ENCODE peak calls at places on chromosomes 1 and 21, in five cellular contexts. Z is brain microvascular endothelial cell; C is SHP77; B is stimulated activated CD4-positive, alpha-beta T cell treated with anti-CD3 and anti-CD28 coated beads, Interleukin-1b, Interleukin-23, amount 100 ng/mL, for 4 hours; W is NCI-H1436 treated with DMSO at 0.1 percent for 48 hours. Q is an unnamed sample.

GRCh38 chr1:17204546-17205440 is at the start of gene PADI1:
- DNase-seq in C (no peak), Z (no peak), W (no peak), B (no peak), Q (no peak)

GRCh38 chr1:87330954-87331318 is 2.3 kb downstream of the LMO4 start:
- DNase-seq in Z (no peak), W (no peak), B (no peak), C (no peak), Q (no peak)

GRCh38 chr1:187396226-187396625 is 567.5 kb downstream of the PLA2G4A start:
- DNase-seq in W (no peak), Z (no peak), B (no peak), C (no peak), Q (no peak)

GRCh38 chr1:109923131-109923945 is 12.7 kb downstream of the CSF1 start:
- DNase-seq in W (no peak), B (no peak), C (no peak), Z (no peak), Q (peak; percentile 69)

GRCh38 chr21:43198376-43198775 is 29.6 kb downstream of the CRYAA start:
- DNase-seq in W (no peak), C (no peak), Z (no peak), B (no peak), Q (no peak)

GRCh38 chr1:1116701-1117468 is 996 bp upstream of the C1orf159 start:
- DNase-seq in B (peak; percentile 21), Z (no peak), C (no peak), W (no peak), Q (no peak)

GRCh38 chr1:114238066-114238465 is 84.4 kb upstream of the SYT6 start:
- DNase-seq in C (no peak), Z (no peak), W (no peak), B (no peak), Q (no peak)

GRCh38 chr1:60132985-60133673 is 59.6 kb upstream of the C1orf87 start:
- DNase-seq in W (no peak), Z (peak; percentile 70), C (no peak), B (no peak), Q (no peak)

GRCh38 chr1:116284819-116285390 is 88.1 kb upstream of the ATP1A1 start:
- DNase-seq in W (no peak), C (peak; percentile 79), B (no peak), Z (no peak), Q (no peak)